ENCODE peak calls at places on chromosomes 16 and 17, in four cellular contexts. One of them, this sample, is unnamed.

GRCh38 chr16:3825103-3825502 is 55.4 kb downstream of the CREBBP start:
- DNase-seq in HS-5: peak
- DNase-seq in HCT116: no peak
- DNase-seq in cardiac muscle cell: no peak
- DNase-seq in this sample: no peak

GRCh38 chr17:73308017-73308823 is 3.6 kb downstream of the CDC42EP4 start:
- DNase-seq in cardiac muscle cell: peak
- DNase-seq in HS-5: no peak
- DNase-seq in HCT116: peak
- DNase-seq in this sample: no peak

GRCh38 chr17:39919087-39919683 is 750 bp upstream of the GSDMB start:
- DNase-seq in cardiac muscle cell: no peak
- DNase-seq in HS-5: no peak
- DNase-seq in HCT116: no peak
- DNase-seq in this sample: no peak

GRCh38 chr17:17824780-17825614 is 11.8 kb downstream of the SREBF1 start:
- DNase-seq in HS-5: no peak
- DNase-seq in cardiac muscle cell: no peak
- DNase-seq in HCT116: no peak
- DNase-seq in this sample: no peak

GRCh38 chr16:88738167-88739084 is 32.1 kb downstream of the CTU2 start:
- DNase-seq in HCT116: no peak
- DNase-seq in cardiac muscle cell: no peak
- DNase-seq in HS-5: no peak
- DNase-seq in this sample: no peak

GRCh38 chr16:55436587-55436986 is 42.4 kb upstream of the MMP2 start:
- DNase-seq in HS-5: no peak
- DNase-seq in HCT116: no peak
- DNase-seq in cardiac muscle cell: no peak
- DNase-seq in this sample: no peak

GRCh38 chr17:21295036-21295952 is 10.8 kb downstream of the MAP2K3 start:
- DNase-seq in HS-5: no peak
- DNase-seq in HCT116: no peak
- DNase-seq in cardiac muscle cell: no peak
- DNase-seq in this sample: no peak

GRCh38 chr17:47955497-47956461 is 1.9 kb downstream of the PRR15L start:
- DNase-seq in HS-5: no peak
- DNase-seq in HCT116: no peak
- DNase-seq in cardiac muscle cell: no peak
- DNase-seq in this sample: no peak

GRCh38 chr16:22732315-22732840 is 81.6 kb upstream of the HS3ST2 start:
- DNase-seq in HS-5: no peak
- DNase-seq in cardiac muscle cell: no peak
- DNase-seq in HCT116: no peak
- DNase-seq in this sample: no peak

GRCh38 chr17:49924116-49924515 is 44.9 kb upstream of the DLX4 start:
- DNase-seq in HS-5: no peak
- DNase-seq in HCT116: no peak
- DNase-seq in cardiac muscle cell: no peak
- DNase-seq in this sample: no peak

GRCh38 chr16:14322186-14322585 is 251.1 kb downstream of the MRTFB start:
- DNase-seq in cardiac muscle cell: no peak
- DNase-seq in HCT116: no peak
- DNase-seq in HS-5: no peak
- DNase-seq in this sample: no peak

GRCh38 chr16:87140211-87141200 is 176.7 kb downstream of the C16orf95 start:
- DNase-seq in HCT116: no peak
- DNase-seq in cardiac muscle cell: no peak
- DNase-seq in HS-5: no peak
- DNase-seq in this sample: no peak

GRCh38 chr17:47231334-47231733 is 22.2 kb downstream of the MYL4 start:
- DNase-seq in HCT116: no peak
- DNase-seq in HS-5: no peak
- DNase-seq in cardiac muscle cell: no peak
- DNase-seq in this sample: no peak

GRCh38 chr17:5832886-5833285 is 237.3 kb upstream of the WSCD1 start:
- DNase-seq in HS-5: peak
- DNase-seq in HCT116: peak
- DNase-seq in cardiac muscle cell: no peak
- DNase-seq in this sample: peak

GRCh38 chr17:19708431-19709175 is 7.8 kb downstream of the SLC47A2 start:
- DNase-seq in cardiac muscle cell: no peak
- DNase-seq in HS-5: no peak
- DNase-seq in HCT116: no peak
- DNase-seq in this sample: no peak

GRCh38 chr16:74186589-74186988 is 110.0 kb upstream of the PSMD7 start:
- DNase-seq in HS-5: peak
- DNase-seq in cardiac muscle cell: no peak
- DNase-seq in HCT116: no peak
- DNase-seq in this sample: no peak

GRCh38 chr16:69345923-69346322 is 5.7 kb downstream of the TMED6 start:
- DNase-seq in HS-5: no peak
- DNase-seq in HCT116: no peak
- DNase-seq in cardiac muscle cell: no peak
- DNase-seq in this sample: no peak

GRCh38 chr17:72237223-72237622 is 116.4 kb downstream of the SOX9 start:
- DNase-seq in HS-5: no peak
- DNase-seq in HCT116: no peak
- DNase-seq in cardiac muscle cell: no peak
- DNase-seq in this sample: no peak

GRCh38 chr16:3731126-3731935 is 14.0 kb upstream of the TRAP1 start:
- DNase-seq in HCT116: no peak
- DNase-seq in HS-5: no peak
- DNase-seq in cardiac muscle cell: no peak
- DNase-seq in this sample: no peak

GRCh38 chr17:40548982-40549680 is 16.1 kb downstream of the CCR7 start:
- DNase-seq in cardiac muscle cell: no peak
- DNase-seq in HCT116: no peak
- DNase-seq in HS-5: no peak
- DNase-seq in this sample: no peak

GRCh38 chr17:65173284-65173793 is 36.2 kb downstream of the RGS9 start:
- DNase-seq in HS-5: no peak
- DNase-seq in cardiac muscle cell: peak
- DNase-seq in HCT116: no peak
- DNase-seq in this sample: no peak

GRCh38 chr17:63039342-63039741 is 73.3 kb downstream of the TANC2 start:
- DNase-seq in HCT116: no peak
- DNase-seq in cardiac muscle cell: no peak
- DNase-seq in HS-5: no peak
- DNase-seq in this sample: no peak

GRCh38 chr17:36856169-36856568 is 81.1 kb upstream of the LHX1 start:
- DNase-seq in HS-5: no peak
- DNase-seq in cardiac muscle cell: no peak
- DNase-seq in HCT116: no peak
- DNase-seq in this sample: no peak

GRCh38 chr17:58764373-58764772 is 8.7 kb downstream of the PPM1E start:
- DNase-seq in cardiac muscle cell: no peak
- DNase-seq in HS-5: no peak
- DNase-seq in HCT116: no peak
- DNase-seq in this sample: no peak

GRCh38 chr16:47377156-47377555 is 83.7 kb downstream of the ITFG1 start:
- DNase-seq in HCT116: no peak
- DNase-seq in cardiac muscle cell: no peak
- DNase-seq in HS-5: no peak
- DNase-seq in this sample: no peak

GRCh38 chr17:5050281-5050680 is 15.1 kb upstream of the SLC52A1 start:
- DNase-seq in cardiac muscle cell: no peak
- DNase-seq in HCT116: no peak
- DNase-seq in HS-5: no peak
- DNase-seq in this sample: no peak